ENCODE peak calls at places on chromosomes 2 and 18, in four cellular contexts. R is RKO, K is B cell, J is RWPE1. L is an unnamed sample.

GRCh38 chr2:215796160-215796559 is 217.2 kb downstream of the MREG start:
- DNase-seq in R (peak), K (no peak), J (no peak), L (no peak)

GRCh38 chr2:13000644-13001375 is 284.1 kb downstream of the TRIB2 start:
- DNase-seq in R (no peak), K (no peak), J (no peak), L (no peak)

GRCh38 chr2:165452327-165452726 is 17.2 kb upstream of the CSRNP3 start:
- DNase-seq in R (no peak), K (no peak), J (no peak), L (no peak)

GRCh38 chr2:88492002-88492401 is 39.5 kb upstream of the FOXI3 start:
- DNase-seq in R (no peak), K (no peak), J (no peak), L (no peak)

GRCh38 chr2:3184167-3184566 is 193.5 kb downstream of the EIPR1 start:
- DNase-seq in R (no peak), K (no peak), J (no peak), L (no peak)

GRCh38 chr18:68604256-68604655 is 110.7 kb downstream of the TMX3 start:
- DNase-seq in R (no peak), K (no peak), J (no peak), L (no peak)

GRCh38 chr18:55316615-55317184 is 271.3 kb downstream of the TCF4 start:
- DNase-seq in R (no peak), K (no peak), J (no peak), L (no peak)

GRCh38 chr2:8000861-8001260 is 681.0 kb upstream of the ID2 start:
- DNase-seq in R (peak), K (no peak), J (no peak), L (no peak)

GRCh38 chr2:236919209-236919608 is 166.5 kb upstream of the COPS8 start:
- DNase-seq in R (peak), K (no peak), J (peak), L (no peak)

GRCh38 chr2:128384446-128384845 is 65.8 kb upstream of the HS6ST1 start:
- DNase-seq in R (no peak), K (no peak), J (no peak), L (no peak)

GRCh38 chr2:174535083-174535482 is 48.3 kb upstream of the GPR155 start:
- DNase-seq in R (no peak), K (no peak), J (no peak), L (no peak)

GRCh38 chr18:318791-319291 is 51.0 kb upstream of the THOC1 start:
- DNase-seq in R (peak), K (no peak), J (no peak), L (no peak)

GRCh38 chr2:27262379-27263286 is at the start of gene SLC30A3:
- DNase-seq in R (no peak), K (peak), J (peak), L (peak)

GRCh38 chr2:121777699-121778058 is 22.2 kb downstream of the TSN start:
- DNase-seq in R (no peak), K (no peak), J (peak), L (no peak)

GRCh38 chr18:26504831-26505230 is 43.5 kb downstream of the KCTD1 start:
- DNase-seq in R (no peak), K (no peak), J (no peak), L (no peak)

GRCh38 chr2:65731476-65731875 is 299.1 kb upstream of the SPRED2 start:
- DNase-seq in R (no peak), K (no peak), J (no peak), L (no peak)

GRCh38 chr18:29078272-29078671 is 901.3 kb upstream of the CDH2 start:
- DNase-seq in R (no peak), K (no peak), J (no peak), L (no peak)

GRCh38 chr2:181203412-181203811 is 223.0 kb downstream of the UBE2E3 start:
- DNase-seq in R (peak), K (no peak), J (peak), L (peak)

GRCh38 chr18:75775121-75775520 is 347.6 kb upstream of the SMIM21 start:
- DNase-seq in R (no peak), K (no peak), J (no peak), L (no peak)

GRCh38 chr18:34738173-34738894 is 28.2 kb downstream of the DTNA start:
- DNase-seq in R (no peak), K (no peak), J (peak), L (no peak)

GRCh38 chr2:62471816-62472215 is 34.2 kb downstream of the TMEM17 start:
- DNase-seq in R (no peak), K (no peak), J (no peak), L (no peak)

GRCh38 chr2:102193074-102193473 is 6.3 kb downstream of the IL1RL2 start:
- DNase-seq in R (no peak), K (no peak), J (peak), L (no peak)

GRCh38 chr2:75277111-75277510 is 77.8 kb upstream of the TACR1 start:
- DNase-seq in R (peak), K (no peak), J (peak), L (peak)

GRCh38 chr18:43590182-43590903 is 313.1 kb upstream of the SYT4 start:
- DNase-seq in R (no peak), K (no peak), J (no peak), L (no peak)

GRCh38 chr2:224271854-224272620 is 129.9 kb downstream of the FAM124B start:
- DNase-seq in R (no peak), K (no peak), J (no peak), L (no peak)

GRCh38 chr2:108918156-108918845 is 70.7 kb downstream of the EDAR start:
- DNase-seq in R (no peak), K (no peak), J (no peak), L (no peak)

GRCh38 chr2:156673271-156673615 is 237.1 kb downstream of the GPD2 start:
- DNase-seq in R (no peak), K (no peak), J (no peak), L (no peak)

GRCh38 chr18:57649536-57650495 is 28.2 kb upstream of the NARS1 start:
- DNase-seq in R (peak), K (no peak), J (peak), L (no peak)

GRCh38 chr2:67514515-67514914 is 117.4 kb downstream of the ETAA1 start:
- DNase-seq in R (no peak), K (no peak), J (no peak), L (no peak)

GRCh38 chr2:181790716-181791649 is 100.5 kb upstream of the ITPRID2 start:
- DNase-seq in R (peak), K (no peak), J (peak), L (peak)

GRCh38 chr2:222523783-222524544 is 99.6 kb downstream of the SGPP2 start:
- DNase-seq in R (peak), K (no peak), J (no peak), L (no peak)

GRCh38 chr2:48849770-48850169 is 94.2 kb upstream of the LHCGR start:
- DNase-seq in R (peak), K (no peak), J (peak), L (no peak)

GRCh38 chr18:34977787-34978532 is 63.3 kb upstream of the MAPRE2 start:
- DNase-seq in R (peak), K (peak), J (no peak), L (no peak)

GRCh38 chr2:46490521-46491141 is 11.3 kb downstream of the TMEM247 start:
- DNase-seq in R (no peak), K (peak), J (no peak), L (no peak)

GRCh38 chr2:67760995-67761394 is 301.8 kb downstream of the C1D start:
- DNase-seq in R (no peak), K (no peak), J (peak), L (no peak)

GRCh38 chr2:66581461-66582363 is 146.8 kb downstream of the MEIS1 start:
- DNase-seq in R (no peak), K (peak), J (no peak), L (no peak)